ENCODE peak calls at places on chromosome 18, in nine cellular contexts. T is stimulated activated CD4-positive, alpha-beta T cell treated with anti-CD3 and anti-CD28 coated beads, Interleukin-4, amount 100 ng/mL, for 48 hours; S is GDM1; E is germinal center; F is coronary artery; K is KG1; G is stimulated activated CD8-positive, alpha-beta memory T cell treated with anti-CD3 and anti-CD28 coated beads, Interleukin-15, amount 100 ng/mL, for 4 hours; N is GM12878; R is fibroblast of the conjunctiva. Z is an unnamed sample.

GRCh38 chr18:65403534-65403933 is 347.3 kb upstream of the CDH7 start:
- DNase-seq in E (no peak), R (no peak), G (no peak), K (no peak), T (no peak), S (no peak), N (no peak), F (no peak), Z (no peak)

GRCh38 chr18:74493689-74494088 is 2.5 kb upstream of the CNDP2 start:
- DNase-seq in S (peak), G (peak), T (no peak), K (peak), N (no peak), R (peak), E (peak), F (no peak), Z (peak)

GRCh38 chr18:27007880-27008279 is 142.4 kb upstream of the AQP4 start:
- DNase-seq in T (no peak), G (no peak), F (no peak), R (no peak), S (no peak), N (no peak), E (no peak), K (no peak), Z (no peak)

GRCh38 chr18:3126457-3127097 is 93.2 kb downstream of the MYOM1 start:
- DNase-seq in S (no peak), E (no peak), G (no peak), T (no peak), N (no peak), R (no peak), K (no peak), F (no peak), Z (no peak)

GRCh38 chr18:79507546-79508480 is 112.1 kb downstream of the NFATC1 start:
- DNase-seq in E (peak), R (peak), K (no peak), T (no peak), S (no peak), F (peak), N (no peak), G (no peak), Z (no peak)

GRCh38 chr18:69558088-69558487 is 157.4 kb downstream of the DOK6 start:
- DNase-seq in N (no peak), F (no peak), S (no peak), R (no peak), T (no peak), K (no peak), E (no peak), G (no peak), Z (no peak)

GRCh38 chr18:36536426-36536825 is 238.9 kb downstream of the FHOD3 start:
- DNase-seq in F (peak), S (no peak), T (no peak), R (no peak), N (no peak), K (no peak), G (no peak), E (no peak), Z (no peak)

GRCh38 chr18:77116201-77117080 is 16.1 kb downstream of the MBP start:
- DNase-seq in N (no peak), S (no peak), K (no peak), R (no peak), E (no peak), G (no peak), F (peak), T (no peak), Z (peak)

GRCh38 chr18:79898952-79899608 is 52.4 kb downstream of the SLC66A2 start:
- DNase-seq in T (no peak), N (no peak), K (no peak), R (no peak), E (no peak), F (no peak), G (no peak), S (no peak), Z (peak)

GRCh38 chr18:22207022-22207758 is 37.8 kb downstream of the GATA6 start:
- DNase-seq in K (no peak), N (no peak), T (no peak), F (no peak), S (no peak), E (no peak), G (no peak), R (no peak), Z (no peak)

GRCh38 chr18:71471963-71472725 is 1072.0 kb downstream of the CBLN2 start:
- DNase-seq in N (no peak), G (no peak), R (no peak), S (no peak), T (no peak), K (no peak), E (no peak), F (no peak), Z (no peak)

GRCh38 chr18:48875942-48876511 is 74.7 kb downstream of the SMAD7 start:
- DNase-seq in R (no peak), K (no peak), T (no peak), G (no peak), N (no peak), F (no peak), E (no peak), S (no peak), Z (no peak)

GRCh38 chr18:23689031-23689615 is at the start of gene LAMA3:
- DNase-seq in T (no peak), F (peak), N (no peak), E (peak), R (no peak), K (no peak), G (no peak), S (no peak), Z (peak)

GRCh38 chr18:55268146-55268545 is 308.9 kb upstream of the CCDC68 start:
- DNase-seq in T (no peak), S (no peak), N (peak), K (no peak), G (no peak), E (peak), R (no peak), F (no peak), Z (no peak)

GRCh38 chr18:31190919-31191318 is 28.3 kb upstream of the DSC1 start:
- DNase-seq in E (no peak), S (no peak), F (no peak), K (no peak), N (no peak), R (no peak), T (no peak), G (no peak), Z (no peak)

GRCh38 chr18:38648184-38648583 is 1082.6 kb upstream of the CELF4 start:
- DNase-seq in R (no peak), N (no peak), F (no peak), T (no peak), G (no peak), K (no peak), S (no peak), E (no peak), Z (no peak)

GRCh38 chr18:1294229-1294628 is 389.6 kb downstream of the ADCYAP1 start:
- DNase-seq in F (no peak), T (no peak), K (no peak), E (no peak), N (no peak), R (no peak), S (no peak), G (no peak), Z (no peak)

GRCh38 chr18:13217971-13218375 is 587 bp upstream of the LDLRAD4 start:
- DNase-seq in E (no peak), N (no peak), S (no peak), F (peak), R (no peak), T (no peak), G (no peak), K (no peak), Z (peak)

GRCh38 chr18:21632393-21632792 is 20.3 kb downstream of the SNRPD1 start:
- DNase-seq in T (no peak), K (no peak), N (no peak), F (no peak), E (no peak), S (no peak), G (no peak), R (no peak), Z (no peak)

GRCh38 chr18:26386002-26386401 is 159.8 kb downstream of the TAF4B start:
- DNase-seq in G (no peak), R (peak), S (no peak), K (no peak), E (no peak), F (no peak), N (no peak), T (no peak), Z (no peak)

GRCh38 chr18:46569211-46569610 is 87.8 kb downstream of the LOXHD1 start:
- DNase-seq in S (no peak), T (no peak), N (no peak), F (no peak), E (no peak), K (no peak), R (no peak), G (no peak), Z (no peak)

GRCh38 chr18:48493856-48494255 is 45.0 kb upstream of the CTIF start:
- DNase-seq in F (no peak), G (no peak), K (no peak), N (no peak), R (no peak), T (no peak), E (no peak), S (no peak), Z (no peak)

GRCh38 chr18:47800192-47800591 is 130.3 kb downstream of the SMAD2 start:
- DNase-seq in R (no peak), T (no peak), N (no peak), G (no peak), K (no peak), S (no peak), F (no peak), E (no peak), Z (no peak)

GRCh38 chr18:56505971-56506370 is 132.4 kb downstream of the TXNL1 start:
- DNase-seq in E (no peak), R (no peak), K (no peak), S (no peak), T (no peak), G (no peak), F (no peak), N (no peak), Z (no peak)

GRCh38 chr18:34624551-34624950 is 85.5 kb upstream of the DTNA start:
- DNase-seq in E (no peak), F (no peak), N (no peak), K (no peak), G (no peak), R (no peak), T (no peak), S (no peak), Z (no peak)

GRCh38 chr18:41761329-41762028 is 193.6 kb upstream of the PIK3C3 start:
- DNase-seq in N (no peak), S (no peak), G (no peak), E (no peak), F (no peak), T (no peak), R (peak), K (no peak), Z (no peak)

GRCh38 chr18:78517973-78518372 is 461.6 kb upstream of the SALL3 start:
- DNase-seq in E (no peak), R (no peak), K (no peak), S (no peak), G (no peak), F (peak), N (no peak), T (no peak), Z (no peak)

GRCh38 chr18:10006261-10006903 is 92.6 kb downstream of the VAPA start:
- DNase-seq in T (no peak), K (no peak), N (no peak), E (no peak), G (no peak), R (peak), S (no peak), F (no peak), Z (no peak)

GRCh38 chr18:26133652-26134051 is at the start of gene PSMA8:
- DNase-seq in E (peak), G (peak), T (peak), S (peak), R (no peak), F (no peak), N (no peak), K (no peak), Z (peak)

GRCh38 chr18:61173579-61173978 is 159.7 kb upstream of the CDH20 start:
- DNase-seq in T (no peak), K (no peak), N (no peak), E (no peak), G (no peak), F (no peak), R (no peak), S (no peak), Z (no peak)

GRCh38 chr18:55401638-55402191 is 186.3 kb downstream of the TCF4 start:
- DNase-seq in S (no peak), E (no peak), K (no peak), T (no peak), G (no peak), N (no peak), R (no peak), F (no peak), Z (no peak)

GRCh38 chr18:2171840-2172625 is 399.3 kb downstream of the METTL4 start:
- DNase-seq in K (no peak), S (no peak), R (no peak), G (no peak), T (no peak), N (no peak), F (no peak), E (no peak), Z (no peak)

GRCh38 chr18:58541137-58541788 is 87.6 kb downstream of the ALPK2 start:
- DNase-seq in S (no peak), N (no peak), F (no peak), K (no peak), R (peak), T (peak), G (no peak), E (no peak), Z (no peak)

GRCh38 chr18:7632152-7633098 is 65.3 kb downstream of the PTPRM start:
- DNase-seq in K (no peak), S (no peak), E (no peak), F (no peak), T (no peak), G (no peak), N (no peak), R (no peak), Z (no peak)